ENCODE peak calls at places on chromosomes 5 and 9, in five cellular contexts. H, V, N, Z and P are unnamed samples.

GRCh38 chr9:104961238-104961637 is 33.3 kb upstream of the ABCA1 start:
- DNase-seq in H (no peak), V (peak), N (peak), Z (peak), P (peak)

GRCh38 chr5:179486596-179487051 is 63.7 kb upstream of the RUFY1 start:
- DNase-seq in H (no peak), V (no peak), N (no peak), Z (no peak), P (no peak)

GRCh38 chr5:142982821-142983200 is 212.6 kb downstream of the ARHGAP26 start:
- DNase-seq in H (no peak), V (no peak), N (no peak), Z (no peak), P (no peak)

GRCh38 chr9:125509476-125509875 is 197.5 kb downstream of the MAPKAP1 start:
- DNase-seq in H (no peak), V (no peak), N (no peak), Z (no peak), P (no peak)

GRCh38 chr9:86134361-86134760 is 35.0 kb upstream of the GOLM1 start:
- DNase-seq in H (no peak), V (no peak), N (no peak), Z (no peak), P (no peak)

GRCh38 chr5:181036816-181037364 is 3.2 kb upstream of the BTNL9 start:
- DNase-seq in H (no peak), V (no peak), N (no peak), Z (no peak), P (no peak)

GRCh38 chr9:113129466-113129865 is 21.3 kb upstream of the SLC31A2 start:
- DNase-seq in H (no peak), V (no peak), N (no peak), Z (no peak), P (no peak)

GRCh38 chr5:93208156-93208895 is 372.7 kb downstream of the NR2F1-AS1 start:
- DNase-seq in H (no peak), V (no peak), N (no peak), Z (no peak), P (no peak)

GRCh38 chr5:56951946-56952691 is at the start of gene MIER3:
- DNase-seq in H (peak), V (peak), N (peak), Z (peak), P (peak)

GRCh38 chr5:77312411-77312810 is 101.9 kb downstream of the PDE8B start:
- DNase-seq in H (no peak), V (peak), N (no peak), Z (no peak), P (peak)

GRCh38 chr9:87725356-87725899 is 491 bp upstream of the CTSL start:
- DNase-seq in H (no peak), V (peak), N (no peak), Z (no peak), P (no peak)

GRCh38 chr5:167290478-167290877 is 1001.0 kb upstream of the WWC1 start:
- DNase-seq in H (no peak), V (no peak), N (no peak), Z (no peak), P (no peak)

GRCh38 chr9:69771775-69772418 is 12.1 kb upstream of the PTAR1 start:
- DNase-seq in H (no peak), V (peak), N (no peak), Z (no peak), P (peak)

GRCh38 chr9:136572596-136573313 is 26.9 kb upstream of the NOTCH1 start:
- DNase-seq in H (no peak), V (no peak), N (no peak), Z (no peak), P (no peak)

GRCh38 chr5:126641387-126641786 is 40.6 kb downstream of the PHAX start:
- DNase-seq in H (no peak), V (no peak), N (no peak), Z (no peak), P (no peak)

GRCh38 chr9:133784731-133785561 is 46.8 kb upstream of the SARDH start:
- DNase-seq in H (no peak), V (no peak), N (no peak), Z (no peak), P (no peak)

GRCh38 chr5:112573441-112573840 is 154.4 kb upstream of the EPB41L4A start:
- DNase-seq in H (no peak), V (no peak), N (no peak), Z (no peak), P (no peak)